ENCODE peak calls at places on chromosomes 1 and 21, in six cellular contexts. One of them, this sample, is unnamed.

GRCh38 chr1:168230709-168231108 is 4.9 kb downstream of the SFT2D2 start:
- DNase-seq in AG04450: no peak
- DNase-seq in tibial nerve: no peak
- DNase-seq in astrocyte: no peak
- DNase-seq in fibroblast of lung: no peak
- DNase-seq in CD8-positive, alpha-beta T cell: no peak
- DNase-seq in this sample: no peak

GRCh38 chr1:3075666-3076387 is 6.8 kb downstream of the PRDM16 start:
- DNase-seq in AG04450: no peak
- DNase-seq in tibial nerve: no peak
- DNase-seq in CD8-positive, alpha-beta T cell: no peak
- DNase-seq in fibroblast of lung: no peak
- DNase-seq in astrocyte: no peak
- DNase-seq in this sample: no peak

GRCh38 chr1:116986531-116987255 is 14.9 kb upstream of the CD101 start:
- DNase-seq in tibial nerve: no peak
- DNase-seq in CD8-positive, alpha-beta T cell: no peak
- DNase-seq in astrocyte: no peak
- DNase-seq in AG04450: no peak
- DNase-seq in fibroblast of lung: no peak
- DNase-seq in this sample: peak; percentile 56

GRCh38 chr1:221343106-221343505 is 398.8 kb downstream of the DUSP10 start:
- DNase-seq in CD8-positive, alpha-beta T cell: no peak
- DNase-seq in fibroblast of lung: no peak
- DNase-seq in astrocyte: no peak
- DNase-seq in AG04450: no peak
- DNase-seq in tibial nerve: no peak
- DNase-seq in this sample: no peak

GRCh38 chr1:44985747-44986359 is 542 bp downstream of the EIF2B3 start:
- DNase-seq in fibroblast of lung: peak; percentile 11
- DNase-seq in CD8-positive, alpha-beta T cell: no peak
- DNase-seq in tibial nerve: no peak
- DNase-seq in astrocyte: peak; percentile 13
- DNase-seq in AG04450: peak; percentile 4
- DNase-seq in this sample: no peak

GRCh38 chr1:201419737-201420607 is 1.6 kb downstream of the TNNI1 start:
- DNase-seq in AG04450: no peak
- DNase-seq in astrocyte: no peak
- DNase-seq in fibroblast of lung: no peak
- DNase-seq in tibial nerve: no peak
- DNase-seq in CD8-positive, alpha-beta T cell: no peak
- DNase-seq in this sample: no peak

GRCh38 chr1:151756291-151756690 is 7.0 kb downstream of the MRPL9 start:
- DNase-seq in tibial nerve: no peak
- DNase-seq in AG04450: no peak
- DNase-seq in CD8-positive, alpha-beta T cell: no peak
- DNase-seq in fibroblast of lung: peak; percentile 31
- DNase-seq in astrocyte: peak; percentile 14
- DNase-seq in this sample: no peak

GRCh38 chr1:67138813-67139539 is 4.2 kb upstream of the C1orf141 start:
- DNase-seq in tibial nerve: no peak
- DNase-seq in CD8-positive, alpha-beta T cell: no peak
- DNase-seq in AG04450: no peak
- DNase-seq in fibroblast of lung: no peak
- DNase-seq in astrocyte: no peak
- DNase-seq in this sample: no peak

GRCh38 chr1:193211539-193211938 is 25.1 kb upstream of the B3GALT2 start:
- DNase-seq in AG04450: peak; percentile 59
- DNase-seq in astrocyte: peak; percentile 91
- DNase-seq in CD8-positive, alpha-beta T cell: no peak
- DNase-seq in fibroblast of lung: peak; percentile 94
- DNase-seq in tibial nerve: no peak
- DNase-seq in this sample: no peak

GRCh38 chr1:115771847-115772457 is 3.4 kb upstream of the CASQ2 start:
- DNase-seq in astrocyte: peak; percentile 77
- DNase-seq in CD8-positive, alpha-beta T cell: no peak
- DNase-seq in tibial nerve: peak; percentile 69
- DNase-seq in AG04450: peak; percentile 54
- DNase-seq in fibroblast of lung: peak; percentile 83
- DNase-seq in this sample: no peak

GRCh38 chr1:12188115-12188514 is 21.3 kb downstream of the TNFRSF1B start:
- DNase-seq in tibial nerve: no peak
- DNase-seq in CD8-positive, alpha-beta T cell: no peak
- DNase-seq in AG04450: no peak
- DNase-seq in fibroblast of lung: no peak
- DNase-seq in astrocyte: no peak
- DNase-seq in this sample: no peak

GRCh38 chr1:9279172-9279840 is 13.4 kb upstream of the SPSB1 start:
- DNase-seq in tibial nerve: no peak
- DNase-seq in astrocyte: peak; percentile 32
- DNase-seq in CD8-positive, alpha-beta T cell: no peak
- DNase-seq in AG04450: no peak
- DNase-seq in fibroblast of lung: peak; percentile 60
- DNase-seq in this sample: no peak

GRCh38 chr1:171213559-171214454 is 28.7 kb downstream of the FMO2 start:
- DNase-seq in AG04450: no peak
- DNase-seq in CD8-positive, alpha-beta T cell: no peak
- DNase-seq in fibroblast of lung: no peak
- DNase-seq in astrocyte: no peak
- DNase-seq in tibial nerve: no peak
- DNase-seq in this sample: no peak

GRCh38 chr1:10852998-10853520 is 56.6 kb upstream of the CASZ1 start:
- DNase-seq in CD8-positive, alpha-beta T cell: no peak
- DNase-seq in astrocyte: no peak
- DNase-seq in tibial nerve: no peak
- DNase-seq in fibroblast of lung: no peak
- DNase-seq in AG04450: no peak
- DNase-seq in this sample: no peak

GRCh38 chr1:177948336-177948972 is 21.4 kb downstream of the SEC16B start:
- DNase-seq in fibroblast of lung: peak; percentile 44
- DNase-seq in astrocyte: peak; percentile 37
- DNase-seq in AG04450: no peak
- DNase-seq in CD8-positive, alpha-beta T cell: no peak
- DNase-seq in tibial nerve: peak; percentile 65
- DNase-seq in this sample: no peak

GRCh38 chr1:234258071-234258470 is 115.2 kb upstream of the COA6 start:
- DNase-seq in tibial nerve: no peak
- DNase-seq in fibroblast of lung: peak; percentile 17
- DNase-seq in AG04450: no peak
- DNase-seq in CD8-positive, alpha-beta T cell: no peak
- DNase-seq in astrocyte: no peak
- DNase-seq in this sample: no peak

GRCh38 chr1:94560333-94560732 is 18.8 kb upstream of the F3 start:
- DNase-seq in AG04450: no peak
- DNase-seq in CD8-positive, alpha-beta T cell: no peak
- DNase-seq in astrocyte: peak; percentile 51
- DNase-seq in tibial nerve: no peak
- DNase-seq in fibroblast of lung: peak; percentile 63
- DNase-seq in this sample: no peak

GRCh38 chr21:45525153-45525909 is 16.9 kb downstream of the SLC19A1 start:
- DNase-seq in tibial nerve: no peak
- DNase-seq in fibroblast of lung: no peak
- DNase-seq in AG04450: no peak
- DNase-seq in astrocyte: no peak
- DNase-seq in CD8-positive, alpha-beta T cell: no peak
- DNase-seq in this sample: no peak

GRCh38 chr1:230425252-230426061 is 675 bp downstream of the PGBD5 start:
- DNase-seq in astrocyte: no peak
- DNase-seq in CD8-positive, alpha-beta T cell: no peak
- DNase-seq in fibroblast of lung: peak; percentile 8
- DNase-seq in AG04450: no peak
- DNase-seq in tibial nerve: no peak
- DNase-seq in this sample: no peak

GRCh38 chr1:212182585-212182984 is 102.6 kb upstream of the PPP2R5A start:
- DNase-seq in tibial nerve: no peak
- DNase-seq in AG04450: no peak
- DNase-seq in astrocyte: no peak
- DNase-seq in fibroblast of lung: no peak
- DNase-seq in CD8-positive, alpha-beta T cell: no peak
- DNase-seq in this sample: no peak

DNA sequence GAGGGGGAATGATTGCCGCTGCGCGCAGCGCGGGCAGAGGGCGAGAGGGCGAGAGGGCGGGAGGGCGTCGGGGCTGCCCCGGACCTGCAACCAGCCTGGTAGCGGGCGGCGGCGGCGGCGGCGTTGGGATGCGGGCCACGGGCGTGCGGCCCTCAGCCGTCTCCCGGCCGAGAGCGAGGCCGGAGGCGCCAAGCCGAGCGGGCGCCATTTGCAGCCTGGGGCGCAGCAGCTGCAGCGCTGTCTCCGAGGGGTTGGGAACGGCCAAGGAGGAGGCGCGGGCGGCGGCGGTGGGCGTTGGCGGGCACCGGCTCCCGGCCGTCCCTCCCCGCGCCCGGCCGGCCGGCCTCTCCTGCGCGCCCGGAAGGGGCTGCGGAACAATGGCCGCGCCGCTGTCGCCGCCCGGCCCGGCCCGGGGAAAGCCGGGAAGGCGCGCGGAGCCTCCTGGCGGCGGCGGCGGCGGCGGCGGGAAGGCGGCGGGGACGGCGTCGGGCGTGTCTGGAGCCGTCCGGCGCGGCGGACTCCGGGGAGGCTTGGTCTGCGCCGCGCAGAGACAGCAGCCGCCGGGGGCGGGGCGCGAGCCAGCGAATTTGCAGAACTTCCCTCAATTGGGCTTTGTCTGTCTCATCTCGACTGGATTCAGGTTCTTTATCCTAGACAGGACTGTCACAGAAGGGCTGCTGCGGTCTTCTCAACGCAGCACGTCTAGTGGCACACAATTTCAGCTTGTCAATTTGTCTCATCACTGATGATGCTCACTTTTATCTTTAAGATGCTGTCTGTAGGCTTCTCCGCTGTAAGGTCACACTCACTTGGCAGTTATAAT is 35.7 kb downstream of the ZBTB8B start:
- DNase-seq in fibroblast of lung: peak; percentile 58
- DNase-seq in AG04450: no peak
- DNase-seq in CD8-positive, alpha-beta T cell: no peak
- DNase-seq in astrocyte: peak; percentile 29
- DNase-seq in tibial nerve: peak; percentile 57
- DNase-seq in this sample: no peak
- H3K27ac ChIP-seq in fibroblast of lung: peak overlapping the region; percentile 27
- H3K27ac ChIP-seq in AG04450: peak overlapping the region; percentile 3
- H3K27ac ChIP-seq in CD8-positive, alpha-beta T cell: no peak overlapping the region
- H3K27ac ChIP-seq in astrocyte: peak overlapping the region; percentile 42
- H3K27ac ChIP-seq in tibial nerve: peak overlapping the region; percentile 89
- H3K27ac ChIP-seq in this sample: no peak overlapping the region

DNA sequence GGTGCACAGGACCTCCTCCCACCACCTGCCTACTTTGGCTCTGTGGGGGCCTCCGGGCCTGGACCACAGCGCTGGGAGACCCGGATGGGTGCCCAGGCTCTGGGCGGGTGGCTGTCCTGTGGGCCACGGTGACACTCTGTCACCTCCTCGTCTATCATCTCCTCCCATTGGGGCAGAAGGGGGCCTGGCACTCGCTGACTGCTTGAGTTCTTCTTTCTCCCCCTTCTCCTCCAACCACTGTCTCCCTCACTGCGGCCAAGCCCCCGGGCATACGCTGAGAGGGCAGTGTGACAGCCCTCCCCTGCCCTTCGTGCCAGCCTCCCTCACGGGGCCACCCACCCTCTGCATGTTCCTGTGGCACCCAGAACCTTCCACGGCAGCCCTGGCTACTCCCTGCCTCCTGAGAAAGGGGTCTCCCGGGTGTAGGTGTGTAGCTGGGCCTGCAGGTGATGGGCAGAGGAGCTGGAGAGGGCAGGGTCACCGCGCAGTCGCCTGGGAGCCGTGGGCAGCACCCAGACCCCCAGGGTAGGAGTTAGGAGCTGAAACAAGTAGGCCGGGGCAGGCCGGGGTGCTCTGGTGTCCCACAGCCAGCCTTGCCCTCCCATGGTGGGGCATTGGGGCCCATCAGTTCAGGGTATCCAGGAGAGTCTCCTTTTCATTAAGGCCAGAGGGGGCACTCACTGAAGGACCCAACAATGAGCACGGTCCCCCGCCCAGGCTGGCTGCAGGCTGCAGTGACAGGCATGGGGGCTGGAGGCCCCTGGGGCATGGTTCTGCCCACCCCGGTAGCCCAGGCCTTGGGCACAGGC is 9.2 kb upstream of the ARF1 start:
- DNase-seq in tibial nerve: no peak
- DNase-seq in astrocyte: no peak
- DNase-seq in fibroblast of lung: no peak
- DNase-seq in CD8-positive, alpha-beta T cell: no peak
- DNase-seq in AG04450: no peak
- DNase-seq in this sample: no peak
- TF ChIP-seq CTCF in tibial nerve: no peak
- TF ChIP-seq CTCF in astrocyte: no peak
- TF ChIP-seq CTCF in fibroblast of lung: no peak
- TF ChIP-seq CTCF in CD8-positive, alpha-beta T cell: no peak
- TF ChIP-seq CTCF in AG04450: no peak
- TF ChIP-seq CTCF in this sample: no peak

DNA sequence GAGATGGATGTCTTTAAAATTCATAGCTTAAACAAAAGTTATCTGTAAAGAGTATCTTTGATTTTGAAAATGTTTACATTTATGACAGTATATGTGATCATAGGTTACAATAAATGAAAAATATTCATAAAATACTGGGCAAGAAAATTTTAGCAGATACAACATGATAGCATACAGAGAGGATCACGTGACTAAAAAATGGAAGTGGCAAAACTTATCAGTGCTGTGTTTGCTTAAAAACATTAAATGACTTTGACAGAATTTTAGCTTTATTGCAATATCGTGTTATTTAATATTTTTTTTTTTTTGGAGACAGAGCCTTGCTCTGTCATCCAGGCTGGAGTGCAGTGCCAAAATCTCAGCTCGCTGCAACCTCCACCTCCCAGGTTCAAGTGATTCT is 2294.1 kb downstream of the NCAM2 start:
- DNase-seq in AG04450: no peak
- DNase-seq in fibroblast of lung: no peak
- DNase-seq in astrocyte: no peak
- DNase-seq in tibial nerve: no peak
- DNase-seq in CD8-positive, alpha-beta T cell: no peak
- DNase-seq in this sample: no peak
- H3K9me3 ChIP-seq in AG04450: peaks cover 16% of the 10 kb centered on the region
- H3K9me3 ChIP-seq in fibroblast of lung: no peaks in the 10 kb centered on the region
- H3K9me3 ChIP-seq in astrocyte: no peaks in the 10 kb centered on the region
- H3K9me3 ChIP-seq in tibial nerve: no peaks in the 10 kb centered on the region
- H3K9me3 ChIP-seq in CD8-positive, alpha-beta T cell: no peaks in the 10 kb centered on the region
- H3K9me3 ChIP-seq in this sample: no peaks in the 10 kb centered on the region

DNA sequence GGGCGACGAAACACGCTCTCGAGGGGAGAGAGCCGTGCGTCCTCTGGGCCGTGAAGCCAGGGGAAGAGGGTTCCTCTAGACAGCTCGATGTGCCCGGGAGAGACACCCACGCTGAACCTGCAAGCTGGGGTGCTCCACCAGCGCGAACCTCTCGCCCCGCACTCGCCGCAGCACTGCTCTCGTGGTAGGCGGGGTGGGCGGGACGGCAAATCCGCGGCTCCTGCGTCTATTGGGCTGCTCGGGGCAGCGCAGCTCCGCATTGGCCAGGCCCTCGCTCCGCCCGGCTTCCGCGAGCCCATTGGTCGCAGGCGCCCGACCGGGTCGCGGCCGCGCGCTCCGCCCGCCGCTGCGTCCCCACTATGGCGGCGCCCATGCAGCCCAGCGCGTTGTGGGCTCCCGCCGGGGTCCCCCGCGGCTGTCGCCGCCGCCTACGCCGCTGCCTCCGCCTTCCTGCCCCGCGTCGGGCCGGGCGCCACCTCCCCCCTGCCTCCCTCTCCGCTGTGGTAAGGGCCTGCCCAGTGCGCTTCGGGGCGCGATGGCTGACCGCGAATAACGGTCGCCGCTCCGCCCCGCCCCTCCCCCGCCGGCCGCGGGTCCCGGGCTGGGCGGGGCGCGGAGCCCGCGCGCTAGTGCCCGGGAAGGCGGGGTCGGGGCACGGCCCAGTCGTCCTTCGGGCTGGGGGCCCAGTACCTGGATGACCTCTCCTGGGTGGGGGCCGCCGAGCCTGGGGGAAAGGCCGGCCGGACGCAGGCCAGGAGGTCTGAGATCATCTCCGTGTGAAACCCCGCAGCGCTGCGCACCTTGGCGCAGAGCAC is at the start of gene ST3GAL3:
- DNase-seq in AG04450: peak; percentile 73
- DNase-seq in astrocyte: peak; percentile 83
- DNase-seq in CD8-positive, alpha-beta T cell: peak; percentile 84
- DNase-seq in tibial nerve: peak; percentile 81
- DNase-seq in fibroblast of lung: peak; percentile 92
- DNase-seq in this sample: peak; percentile 86
- H3K27ac ChIP-seq in AG04450: peak within 1 kb of the TSS; percentile 53
- H3K27ac ChIP-seq in astrocyte: peak within 1 kb of the TSS; percentile 85
- H3K27ac ChIP-seq in CD8-positive, alpha-beta T cell: peak within 1 kb of the TSS; percentile 58
- H3K27ac ChIP-seq in tibial nerve: peak within 1 kb of the TSS; percentile 74
- H3K27ac ChIP-seq in fibroblast of lung: peak within 1 kb of the TSS; percentile 86
- H3K27ac ChIP-seq in this sample: peak within 1 kb of the TSS; percentile 43

This sample was measured in CD4-positive, alpha-beta T cell.